ENCODE peak calls at places on chromosome 19, in eight cellular contexts. S, T, N, E, Z, O, H and A are unnamed samples.

GRCh38 chr19:50831026-50831396 is 2.4 kb downstream of the KLK15 start:
- DNase-seq in S (no peak), T (no peak), N (no peak), E (no peak), Z (no peak), O (no peak), H (no peak), A (no peak)

GRCh38 chr19:17565611-17566010 is 10.2 kb downstream of the COLGALT1 start:
- DNase-seq in S (no peak), T (no peak), N (no peak), E (no peak), Z (no peak), O (no peak), H (no peak), A (no peak)

GRCh38 chr19:36771275-36772231 is 1.1 kb downstream of the ZNF850 start:
- DNase-seq in S (no peak), T (peak), N (peak), E (peak), Z (peak), O (peak), H (peak), A (peak)

GRCh38 chr19:2120821-2121220 is 24.1 kb downstream of the IZUMO4 start:
- DNase-seq in S (no peak), T (no peak), N (no peak), E (no peak), Z (no peak), O (no peak), H (no peak), A (no peak)

GRCh38 chr19:54431255-54431838 is 16.1 kb downstream of the TTYH1 start:
- DNase-seq in S (no peak), T (no peak), N (no peak), E (peak), Z (no peak), O (no peak), H (no peak), A (no peak)

GRCh38 chr19:39133431-39134270 is 8.1 kb downstream of the PAK4 start:
- DNase-seq in S (no peak), T (no peak), N (no peak), E (no peak), Z (no peak), O (no peak), H (no peak), A (no peak)

GRCh38 chr19:49333426-49334288 is 1.5 kb upstream of the CD37 start:
- DNase-seq in S (no peak), T (peak), N (no peak), E (no peak), Z (no peak), O (no peak), H (peak), A (peak)

GRCh38 chr19:46202872-46203860 is 26.4 kb upstream of the IGFL1 start:
- DNase-seq in S (no peak), T (no peak), N (no peak), E (no peak), Z (no peak), O (no peak), H (no peak), A (no peak)

GRCh38 chr19:48466571-48467325 is 2.4 kb upstream of the CYTH2 start:
- DNase-seq in S (no peak), T (no peak), N (no peak), E (no peak), Z (peak), O (peak), H (no peak), A (no peak)

GRCh38 chr19:46659151-46660007 is 1.6 kb downstream of the DACT3 start:
- DNase-seq in S (no peak), T (no peak), N (no peak), E (peak), Z (peak), O (no peak), H (no peak), A (peak)

GRCh38 chr19:2803486-2804155 is 16.0 kb upstream of the ZNF554 start:
- DNase-seq in S (no peak), T (no peak), N (no peak), E (no peak), Z (no peak), O (no peak), H (no peak), A (no peak)

GRCh38 chr19:47897857-47898256 is 11.7 kb upstream of the SULT2A1 start:
- DNase-seq in S (no peak), T (no peak), N (no peak), E (no peak), Z (no peak), O (no peak), H (no peak), A (no peak)

GRCh38 chr19:1015061-1015781 is 5.7 kb downstream of the TMEM259 start:
- DNase-seq in S (no peak), T (no peak), N (no peak), E (no peak), Z (no peak), O (no peak), H (no peak), A (no peak)

GRCh38 chr19:17762505-17763229 is 11.4 kb downstream of the FCHO1 start:
- DNase-seq in S (peak), T (no peak), N (no peak), E (peak), Z (peak), O (no peak), H (no peak), A (no peak)

GRCh38 chr19:27775395-27775794 is 1437.6 kb downstream of the UQCRFS1 start:
- DNase-seq in S (no peak), T (no peak), N (no peak), E (no peak), Z (no peak), O (no peak), H (no peak), A (no peak)

GRCh38 chr19:31483226-31483857 is 134.1 kb upstream of the TSHZ3 start:
- DNase-seq in S (no peak), T (no peak), N (no peak), E (no peak), Z (no peak), O (no peak), H (no peak), A (no peak)

GRCh38 chr19:10525636-10526035 is 8.4 kb upstream of the S1PR5 start:
- DNase-seq in S (no peak), T (no peak), N (no peak), E (no peak), Z (no peak), O (no peak), H (no peak), A (no peak)

GRCh38 chr19:11534538-11534937 is 4.1 kb upstream of the CNN1 start:
- DNase-seq in S (no peak), T (no peak), N (no peak), E (no peak), Z (no peak), O (no peak), H (no peak), A (no peak)

GRCh38 chr19:5904302-5905071 is at the start of gene VMAC:
- DNase-seq in S (peak), T (peak), N (peak), E (peak), Z (peak), O (peak), H (peak), A (peak)

GRCh38 chr19:42199440-42200115 is 17.9 kb downstream of the DEDD2 start:
- DNase-seq in S (no peak), T (peak), N (no peak), E (peak), Z (no peak), O (no peak), H (peak), A (peak)

GRCh38 chr19:14871619-14872230 is 14.2 kb downstream of the OR7A17 start:
- DNase-seq in S (no peak), T (no peak), N (no peak), E (no peak), Z (peak), O (no peak), H (no peak), A (peak)

GRCh38 chr19:1250374-1251232 is 2.2 kb downstream of the MIDN start:
- DNase-seq in S (peak), T (no peak), N (no peak), E (peak), Z (peak), O (no peak), H (peak), A (no peak)

GRCh38 chr19:34994643-34995471 is 5.3 kb upstream of the GRAMD1A start:
- DNase-seq in S (no peak), T (no peak), N (no peak), E (peak), Z (no peak), O (no peak), H (no peak), A (no peak)

GRCh38 chr19:42092350-42092749 is 16.4 kb downstream of the ZNF574 start:
- DNase-seq in S (no peak), T (no peak), N (no peak), E (no peak), Z (peak), O (no peak), H (peak), A (no peak)

GRCh38 chr19:49473868-49474544 is at the start of gene FLT3LG:
- DNase-seq in S (no peak), T (peak), N (peak), E (peak), Z (peak), O (no peak), H (peak), A (peak)

GRCh38 chr19:58455306-58455705 is 3.9 kb downstream of the ZNF324B start:
- DNase-seq in S (no peak), T (no peak), N (no peak), E (no peak), Z (no peak), O (no peak), H (no peak), A (no peak)

GRCh38 chr19:50873056-50873455 is at the start of gene KLK2:
- DNase-seq in S (no peak), T (no peak), N (no peak), E (no peak), Z (no peak), O (no peak), H (no peak), A (no peak)

GRCh38 chr19:13277104-13277809 is 127.0 kb downstream of the IER2 start:
- DNase-seq in S (peak), T (peak), N (peak), E (peak), Z (peak), O (peak), H (peak), A (peak)

GRCh38 chr19:411723-412355 is 2.9 kb upstream of the C2CD4C start:
- DNase-seq in S (no peak), T (no peak), N (no peak), E (peak), Z (no peak), O (no peak), H (no peak), A (no peak)

GRCh38 chr19:33811736-33812387 is 15.2 kb downstream of the KCTD15 start:
- DNase-seq in S (no peak), T (no peak), N (no peak), E (no peak), Z (peak), O (no peak), H (no peak), A (no peak)

GRCh38 chr19:46144756-46145155 is 3.3 kb upstream of the IGFL2 start:
- DNase-seq in S (no peak), T (no peak), N (no peak), E (no peak), Z (no peak), O (no peak), H (no peak), A (no peak)

GRCh38 chr19:46000497-46001246 is 5.4 kb downstream of the CCDC61 start:
- DNase-seq in S (peak), T (peak), N (peak), E (peak), Z (no peak), O (no peak), H (peak), A (peak)

GRCh38 chr19:8526345-8527062 is 12.5 kb upstream of the ZNF414 start:
- DNase-seq in S (peak), T (no peak), N (no peak), E (peak), Z (peak), O (peak), H (peak), A (peak)